ENCODE peak calls at places on chromosomes 2 and 18, in five cellular contexts. I, G, Q, V and Z are unnamed samples.
A peak's percentile ranks its signal among the peaks of the same experiment; 100 is the strongest.

GRCh38 chr18:76989647-76990190 is 142.9 kb downstream of the MBP start:
- DNase-seq in Q (no peak), I (no peak), V (no peak), G (no peak), Z (no peak)

GRCh38 chr2:177397501-177398289 is 5.1 kb downstream of the AGPS start:
- DNase-seq in V (no peak), Q (no peak), I (no peak), G (no peak), Z (no peak)

GRCh38 chr2:144560254-144560653 is 40.3 kb upstream of the ZEB2 start:
- DNase-seq in V (no peak), G (no peak), I (no peak), Q (no peak), Z (no peak)

GRCh38 chr2:102027036-102027702 is 35.4 kb downstream of the IL1R2 start:
- DNase-seq in I (no peak), Q (no peak), G (no peak), V (no peak), Z (no peak)

GRCh38 chr2:145049475-145049874 is 529.6 kb upstream of the ZEB2 start:
- DNase-seq in V (no peak), I (no peak), G (no peak), Q (no peak), Z (no peak)

GRCh38 chr2:16135196-16135912 is 195.0 kb downstream of the MYCN start:
- DNase-seq in Q (no peak), G (no peak), V (no peak), I (no peak), Z (no peak)

GRCh38 chr2:166126014-166126639 is 1.7 kb downstream of the SCN1A start:
- DNase-seq in I (no peak), V (no peak), G (no peak), Q (no peak), Z (no peak)

GRCh38 chr2:46273919-46274318 is 23.3 kb upstream of the EPAS1 start:
- DNase-seq in Q (no peak), V (no peak), I (no peak), G (no peak), Z (no peak)

GRCh38 chr2:207706936-207707860 is 4.2 kb upstream of the CCNYL1 start:
- DNase-seq in G (no peak), V (no peak), I (no peak), Q (no peak), Z (no peak)

GRCh38 chr2:134360750-134361487 is 107.0 kb downstream of the MGAT5 start:
- DNase-seq in V (no peak), G (peak; percentile 44), I (no peak), Q (no peak), Z (peak; percentile 29)

GRCh38 chr2:24435391-24436316 is 55.4 kb upstream of the NCOA1 start:
- DNase-seq in Q (no peak), G (no peak), I (peak; percentile 72), V (peak; percentile 75), Z (no peak)

GRCh38 chr2:383888-384287 is 96.0 kb upstream of the ALKAL2 start:
- DNase-seq in I (no peak), V (no peak), G (no peak), Q (no peak), Z (no peak)

GRCh38 chr2:200509227-200509607 is 651 bp downstream of the KCTD18 start:
- DNase-seq in G (no peak), Q (peak; percentile 36), I (no peak), V (no peak), Z (no peak)

GRCh38 chr2:200025717-200026116 is 70.3 kb downstream of the MAIP1 start:
- DNase-seq in G (no peak), Q (no peak), V (no peak), I (no peak), Z (no peak)